ENCODE peak calls at places on chromosomes 5 and 9, in ten cellular contexts. One of them, this sample, is unnamed.

GRCh38 chr5:134411546-134412266 is at the start of gene CDKN2AIPNL:
- DNase-seq in A673: peak
- DNase-seq in stimulated activated CD4-positive, alpha-beta T cell treated with anti-CD3 and anti-CD28 coated beads, Interleukin-4, amount 100 ng/mL, for 4 hours: peak
- DNase-seq in OCI-LY7: peak
- DNase-seq in stimulated activated CD8-positive, alpha-beta memory T cell treated with anti-CD3 and anti-CD28 coated beads, Interleukin-2, amount 100 ng/mL, for 48 hours: peak
- DNase-seq in LoVo: peak
- DNase-seq in RWPE1: peak
- DNase-seq in RPMI7951: peak
- DNase-seq in naive thymus-derived CD8-positive, alpha-beta T cell: peak
- DNase-seq in right cardiac atrium: peak
- DNase-seq in this sample: peak

GRCh38 chr5:149452007-149452664 is 73.0 kb upstream of the IL17B start:
- DNase-seq in stimulated activated CD8-positive, alpha-beta memory T cell treated with anti-CD3 and anti-CD28 coated beads, Interleukin-2, amount 100 ng/mL, for 48 hours: no peak
- DNase-seq in naive thymus-derived CD8-positive, alpha-beta T cell: no peak
- DNase-seq in RPMI7951: peak
- DNase-seq in right cardiac atrium: peak
- DNase-seq in A673: no peak
- DNase-seq in RWPE1: no peak
- DNase-seq in OCI-LY7: peak
- DNase-seq in LoVo: peak
- DNase-seq in stimulated activated CD4-positive, alpha-beta T cell treated with anti-CD3 and anti-CD28 coated beads, Interleukin-4, amount 100 ng/mL, for 4 hours: no peak
- DNase-seq in this sample: no peak

GRCh38 chr5:111929892-111930291 is 172.9 kb upstream of the NREP start:
- DNase-seq in RWPE1: peak
- DNase-seq in A673: peak
- DNase-seq in naive thymus-derived CD8-positive, alpha-beta T cell: no peak
- DNase-seq in stimulated activated CD8-positive, alpha-beta memory T cell treated with anti-CD3 and anti-CD28 coated beads, Interleukin-2, amount 100 ng/mL, for 48 hours: no peak
- DNase-seq in OCI-LY7: no peak
- DNase-seq in right cardiac atrium: no peak
- DNase-seq in LoVo: no peak
- DNase-seq in stimulated activated CD4-positive, alpha-beta T cell treated with anti-CD3 and anti-CD28 coated beads, Interleukin-4, amount 100 ng/mL, for 4 hours: no peak
- DNase-seq in RPMI7951: peak
- DNase-seq in this sample: no peak

GRCh38 chr9:68999393-69000105 is 14.4 kb downstream of the PRKACG start:
- DNase-seq in LoVo: peak
- DNase-seq in RWPE1: peak
- DNase-seq in A673: peak
- DNase-seq in RPMI7951: peak
- DNase-seq in naive thymus-derived CD8-positive, alpha-beta T cell: peak
- DNase-seq in right cardiac atrium: peak
- DNase-seq in OCI-LY7: peak
- DNase-seq in stimulated activated CD4-positive, alpha-beta T cell treated with anti-CD3 and anti-CD28 coated beads, Interleukin-4, amount 100 ng/mL, for 4 hours: peak
- DNase-seq in stimulated activated CD8-positive, alpha-beta memory T cell treated with anti-CD3 and anti-CD28 coated beads, Interleukin-2, amount 100 ng/mL, for 48 hours: no peak
- DNase-seq in this sample: peak

GRCh38 chr9:96139592-96140251 is 162.3 kb downstream of the HSD17B3 start:
- DNase-seq in LoVo: no peak
- DNase-seq in RWPE1: peak
- DNase-seq in RPMI7951: peak
- DNase-seq in naive thymus-derived CD8-positive, alpha-beta T cell: no peak
- DNase-seq in stimulated activated CD4-positive, alpha-beta T cell treated with anti-CD3 and anti-CD28 coated beads, Interleukin-4, amount 100 ng/mL, for 4 hours: no peak
- DNase-seq in right cardiac atrium: peak
- DNase-seq in A673: peak
- DNase-seq in OCI-LY7: no peak
- DNase-seq in stimulated activated CD8-positive, alpha-beta memory T cell treated with anti-CD3 and anti-CD28 coated beads, Interleukin-2, amount 100 ng/mL, for 48 hours: no peak
- DNase-seq in this sample: no peak

GRCh38 chr9:94554439-94555331 is at the start of gene PCAT7:
- DNase-seq in LoVo: peak
- DNase-seq in stimulated activated CD8-positive, alpha-beta memory T cell treated with anti-CD3 and anti-CD28 coated beads, Interleukin-2, amount 100 ng/mL, for 48 hours: peak
- DNase-seq in A673: peak
- DNase-seq in right cardiac atrium: peak
- DNase-seq in naive thymus-derived CD8-positive, alpha-beta T cell: no peak
- DNase-seq in OCI-LY7: peak
- DNase-seq in RPMI7951: peak
- DNase-seq in RWPE1: peak
- DNase-seq in stimulated activated CD4-positive, alpha-beta T cell treated with anti-CD3 and anti-CD28 coated beads, Interleukin-4, amount 100 ng/mL, for 4 hours: peak
- DNase-seq in this sample: no peak

GRCh38 chr5:95858661-95859326 is 36.3 kb upstream of the GLRX start:
- DNase-seq in LoVo: peak
- DNase-seq in stimulated activated CD4-positive, alpha-beta T cell treated with anti-CD3 and anti-CD28 coated beads, Interleukin-4, amount 100 ng/mL, for 4 hours: peak
- DNase-seq in OCI-LY7: peak
- DNase-seq in stimulated activated CD8-positive, alpha-beta memory T cell treated with anti-CD3 and anti-CD28 coated beads, Interleukin-2, amount 100 ng/mL, for 48 hours: peak
- DNase-seq in A673: peak
- DNase-seq in RPMI7951: peak
- DNase-seq in RWPE1: peak
- DNase-seq in naive thymus-derived CD8-positive, alpha-beta T cell: peak
- DNase-seq in right cardiac atrium: peak
- DNase-seq in this sample: peak

GRCh38 chr5:78594946-78595921 is 53.3 kb downstream of the LHFPL2 start:
- DNase-seq in LoVo: peak
- DNase-seq in RWPE1: peak
- DNase-seq in right cardiac atrium: no peak
- DNase-seq in A673: no peak
- DNase-seq in naive thymus-derived CD8-positive, alpha-beta T cell: no peak
- DNase-seq in stimulated activated CD4-positive, alpha-beta T cell treated with anti-CD3 and anti-CD28 coated beads, Interleukin-4, amount 100 ng/mL, for 4 hours: no peak
- DNase-seq in stimulated activated CD8-positive, alpha-beta memory T cell treated with anti-CD3 and anti-CD28 coated beads, Interleukin-2, amount 100 ng/mL, for 48 hours: no peak
- DNase-seq in RPMI7951: peak
- DNase-seq in OCI-LY7: no peak
- DNase-seq in this sample: no peak

GRCh38 chr5:89606901-89607554 is 724.0 kb upstream of the MEF2C start:
- DNase-seq in LoVo: no peak
- DNase-seq in stimulated activated CD4-positive, alpha-beta T cell treated with anti-CD3 and anti-CD28 coated beads, Interleukin-4, amount 100 ng/mL, for 4 hours: no peak
- DNase-seq in right cardiac atrium: no peak
- DNase-seq in stimulated activated CD8-positive, alpha-beta memory T cell treated with anti-CD3 and anti-CD28 coated beads, Interleukin-2, amount 100 ng/mL, for 48 hours: no peak
- DNase-seq in RWPE1: no peak
- DNase-seq in RPMI7951: no peak
- DNase-seq in A673: no peak
- DNase-seq in OCI-LY7: no peak
- DNase-seq in naive thymus-derived CD8-positive, alpha-beta T cell: no peak
- DNase-seq in this sample: no peak

GRCh38 chr9:92661761-92662160 is 8.2 kb downstream of the IPPK start:
- DNase-seq in OCI-LY7: no peak
- DNase-seq in right cardiac atrium: no peak
- DNase-seq in RPMI7951: no peak
- DNase-seq in RWPE1: no peak
- DNase-seq in LoVo: no peak
- DNase-seq in stimulated activated CD4-positive, alpha-beta T cell treated with anti-CD3 and anti-CD28 coated beads, Interleukin-4, amount 100 ng/mL, for 4 hours: no peak
- DNase-seq in stimulated activated CD8-positive, alpha-beta memory T cell treated with anti-CD3 and anti-CD28 coated beads, Interleukin-2, amount 100 ng/mL, for 48 hours: no peak
- DNase-seq in A673: no peak
- DNase-seq in naive thymus-derived CD8-positive, alpha-beta T cell: no peak
- DNase-seq in this sample: no peak

GRCh38 chr9:23438299-23438907 is 387.6 kb downstream of the ELAVL2 start:
- DNase-seq in stimulated activated CD8-positive, alpha-beta memory T cell treated with anti-CD3 and anti-CD28 coated beads, Interleukin-2, amount 100 ng/mL, for 48 hours: no peak
- DNase-seq in naive thymus-derived CD8-positive, alpha-beta T cell: no peak
- DNase-seq in RWPE1: no peak
- DNase-seq in right cardiac atrium: no peak
- DNase-seq in stimulated activated CD4-positive, alpha-beta T cell treated with anti-CD3 and anti-CD28 coated beads, Interleukin-4, amount 100 ng/mL, for 4 hours: no peak
- DNase-seq in OCI-LY7: no peak
- DNase-seq in A673: no peak
- DNase-seq in LoVo: no peak
- DNase-seq in RPMI7951: no peak
- DNase-seq in this sample: no peak

GRCh38 chr5:13695076-13695712 is 249.3 kb downstream of the DNAH5 start:
- DNase-seq in LoVo: no peak
- DNase-seq in OCI-LY7: no peak
- DNase-seq in A673: no peak
- DNase-seq in RPMI7951: no peak
- DNase-seq in stimulated activated CD4-positive, alpha-beta T cell treated with anti-CD3 and anti-CD28 coated beads, Interleukin-4, amount 100 ng/mL, for 4 hours: no peak
- DNase-seq in right cardiac atrium: no peak
- DNase-seq in naive thymus-derived CD8-positive, alpha-beta T cell: no peak
- DNase-seq in RWPE1: no peak
- DNase-seq in stimulated activated CD8-positive, alpha-beta memory T cell treated with anti-CD3 and anti-CD28 coated beads, Interleukin-2, amount 100 ng/mL, for 48 hours: no peak
- DNase-seq in this sample: no peak

GRCh38 chr9:123074627-123075026 is 41.2 kb downstream of the GPR21 start:
- DNase-seq in right cardiac atrium: no peak
- DNase-seq in RWPE1: no peak
- DNase-seq in stimulated activated CD4-positive, alpha-beta T cell treated with anti-CD3 and anti-CD28 coated beads, Interleukin-4, amount 100 ng/mL, for 4 hours: no peak
- DNase-seq in A673: no peak
- DNase-seq in RPMI7951: no peak
- DNase-seq in naive thymus-derived CD8-positive, alpha-beta T cell: no peak
- DNase-seq in stimulated activated CD8-positive, alpha-beta memory T cell treated with anti-CD3 and anti-CD28 coated beads, Interleukin-2, amount 100 ng/mL, for 48 hours: no peak
- DNase-seq in LoVo: no peak
- DNase-seq in OCI-LY7: no peak
- DNase-seq in this sample: no peak

GRCh38 chr9:136657975-136658848 is 4.5 kb upstream of the EGFL7 start:
- DNase-seq in RPMI7951: no peak
- DNase-seq in RWPE1: no peak
- DNase-seq in OCI-LY7: no peak
- DNase-seq in stimulated activated CD8-positive, alpha-beta memory T cell treated with anti-CD3 and anti-CD28 coated beads, Interleukin-2, amount 100 ng/mL, for 48 hours: no peak
- DNase-seq in stimulated activated CD4-positive, alpha-beta T cell treated with anti-CD3 and anti-CD28 coated beads, Interleukin-4, amount 100 ng/mL, for 4 hours: no peak
- DNase-seq in LoVo: no peak
- DNase-seq in right cardiac atrium: peak
- DNase-seq in naive thymus-derived CD8-positive, alpha-beta T cell: no peak
- DNase-seq in A673: no peak
- DNase-seq in this sample: no peak

GRCh38 chr9:91771864-91772263 is 178.2 kb downstream of the ROR2 start:
- DNase-seq in stimulated activated CD8-positive, alpha-beta memory T cell treated with anti-CD3 and anti-CD28 coated beads, Interleukin-2, amount 100 ng/mL, for 48 hours: no peak
- DNase-seq in stimulated activated CD4-positive, alpha-beta T cell treated with anti-CD3 and anti-CD28 coated beads, Interleukin-4, amount 100 ng/mL, for 4 hours: no peak
- DNase-seq in RWPE1: no peak
- DNase-seq in right cardiac atrium: no peak
- DNase-seq in A673: no peak
- DNase-seq in RPMI7951: no peak
- DNase-seq in OCI-LY7: no peak
- DNase-seq in LoVo: no peak
- DNase-seq in naive thymus-derived CD8-positive, alpha-beta T cell: no peak
- DNase-seq in this sample: no peak

GRCh38 chr5:179806250-179807045 is at the start of gene MGAT4B:
- DNase-seq in LoVo: peak
- DNase-seq in RWPE1: peak
- DNase-seq in A673: peak
- DNase-seq in RPMI7951: peak
- DNase-seq in OCI-LY7: peak
- DNase-seq in naive thymus-derived CD8-positive, alpha-beta T cell: no peak
- DNase-seq in stimulated activated CD8-positive, alpha-beta memory T cell treated with anti-CD3 and anti-CD28 coated beads, Interleukin-2, amount 100 ng/mL, for 48 hours: peak
- DNase-seq in right cardiac atrium: peak
- DNase-seq in stimulated activated CD4-positive, alpha-beta T cell treated with anti-CD3 and anti-CD28 coated beads, Interleukin-4, amount 100 ng/mL, for 4 hours: peak
- DNase-seq in this sample: peak

GRCh38 chr9:32571969-32572899 is 725 bp downstream of the NDUFB6 start:
- DNase-seq in A673: peak
- DNase-seq in right cardiac atrium: peak
- DNase-seq in naive thymus-derived CD8-positive, alpha-beta T cell: peak
- DNase-seq in OCI-LY7: peak
- DNase-seq in stimulated activated CD8-positive, alpha-beta memory T cell treated with anti-CD3 and anti-CD28 coated beads, Interleukin-2, amount 100 ng/mL, for 48 hours: peak
- DNase-seq in LoVo: peak
- DNase-seq in RWPE1: peak
- DNase-seq in RPMI7951: peak
- DNase-seq in stimulated activated CD4-positive, alpha-beta T cell treated with anti-CD3 and anti-CD28 coated beads, Interleukin-4, amount 100 ng/mL, for 4 hours: peak
- DNase-seq in this sample: peak

GRCh38 chr5:93583799-93584530 is 943 bp downstream of the NR2F1 start:
- DNase-seq in naive thymus-derived CD8-positive, alpha-beta T cell: no peak
- DNase-seq in OCI-LY7: peak
- DNase-seq in A673: peak
- DNase-seq in right cardiac atrium: peak
- DNase-seq in RWPE1: peak
- DNase-seq in LoVo: peak
- DNase-seq in RPMI7951: peak
- DNase-seq in stimulated activated CD8-positive, alpha-beta memory T cell treated with anti-CD3 and anti-CD28 coated beads, Interleukin-2, amount 100 ng/mL, for 48 hours: no peak
- DNase-seq in stimulated activated CD4-positive, alpha-beta T cell treated with anti-CD3 and anti-CD28 coated beads, Interleukin-4, amount 100 ng/mL, for 4 hours: no peak
- DNase-seq in this sample: no peak

GRCh38 chr5:45029553-45029952 is 220.8 kb downstream of the MRPS30 start:
- DNase-seq in stimulated activated CD8-positive, alpha-beta memory T cell treated with anti-CD3 and anti-CD28 coated beads, Interleukin-2, amount 100 ng/mL, for 48 hours: no peak
- DNase-seq in stimulated activated CD4-positive, alpha-beta T cell treated with anti-CD3 and anti-CD28 coated beads, Interleukin-4, amount 100 ng/mL, for 4 hours: no peak
- DNase-seq in RWPE1: no peak
- DNase-seq in OCI-LY7: no peak
- DNase-seq in RPMI7951: no peak
- DNase-seq in A673: no peak
- DNase-seq in right cardiac atrium: no peak
- DNase-seq in naive thymus-derived CD8-positive, alpha-beta T cell: no peak
- DNase-seq in LoVo: no peak
- DNase-seq in this sample: no peak

GRCh38 chr5:139734517-139734916 is 61.1 kb upstream of the PSD2 start:
- DNase-seq in A673: no peak
- DNase-seq in OCI-LY7: no peak
- DNase-seq in RWPE1: no peak
- DNase-seq in naive thymus-derived CD8-positive, alpha-beta T cell: no peak
- DNase-seq in right cardiac atrium: no peak
- DNase-seq in stimulated activated CD4-positive, alpha-beta T cell treated with anti-CD3 and anti-CD28 coated beads, Interleukin-4, amount 100 ng/mL, for 4 hours: no peak
- DNase-seq in stimulated activated CD8-positive, alpha-beta memory T cell treated with anti-CD3 and anti-CD28 coated beads, Interleukin-2, amount 100 ng/mL, for 48 hours: no peak
- DNase-seq in LoVo: no peak
- DNase-seq in RPMI7951: no peak
- DNase-seq in this sample: no peak

GRCh38 chr5:159582756-159583523 is 252.7 kb upstream of the IL12B start:
- DNase-seq in LoVo: peak
- DNase-seq in OCI-LY7: no peak
- DNase-seq in RPMI7951: peak
- DNase-seq in RWPE1: peak
- DNase-seq in naive thymus-derived CD8-positive, alpha-beta T cell: no peak
- DNase-seq in stimulated activated CD4-positive, alpha-beta T cell treated with anti-CD3 and anti-CD28 coated beads, Interleukin-4, amount 100 ng/mL, for 4 hours: no peak
- DNase-seq in A673: no peak
- DNase-seq in right cardiac atrium: no peak
- DNase-seq in stimulated activated CD8-positive, alpha-beta memory T cell treated with anti-CD3 and anti-CD28 coated beads, Interleukin-2, amount 100 ng/mL, for 48 hours: no peak
- DNase-seq in this sample: no peak

GRCh38 chr5:26942481-26942880 is 95.9 kb downstream of the CDH9 start:
- DNase-seq in stimulated activated CD4-positive, alpha-beta T cell treated with anti-CD3 and anti-CD28 coated beads, Interleukin-4, amount 100 ng/mL, for 4 hours: no peak
- DNase-seq in RWPE1: peak
- DNase-seq in right cardiac atrium: no peak
- DNase-seq in naive thymus-derived CD8-positive, alpha-beta T cell: no peak
- DNase-seq in LoVo: no peak
- DNase-seq in RPMI7951: no peak
- DNase-seq in OCI-LY7: no peak
- DNase-seq in stimulated activated CD8-positive, alpha-beta memory T cell treated with anti-CD3 and anti-CD28 coated beads, Interleukin-2, amount 100 ng/mL, for 48 hours: no peak
- DNase-seq in A673: no peak
- DNase-seq in this sample: no peak

GRCh38 chr9:70411930-70412677 is 2.4 kb downstream of the KLF9 start:
- DNase-seq in naive thymus-derived CD8-positive, alpha-beta T cell: peak
- DNase-seq in RPMI7951: peak
- DNase-seq in OCI-LY7: no peak
- DNase-seq in stimulated activated CD4-positive, alpha-beta T cell treated with anti-CD3 and anti-CD28 coated beads, Interleukin-4, amount 100 ng/mL, for 4 hours: peak
- DNase-seq in stimulated activated CD8-positive, alpha-beta memory T cell treated with anti-CD3 and anti-CD28 coated beads, Interleukin-2, amount 100 ng/mL, for 48 hours: peak
- DNase-seq in LoVo: peak
- DNase-seq in A673: no peak
- DNase-seq in RWPE1: peak
- DNase-seq in right cardiac atrium: peak
- DNase-seq in this sample: peak

GRCh38 chr5:146137967-146138403 is 32.6 kb upstream of the PLAC8L1 start:
- DNase-seq in A673: no peak
- DNase-seq in LoVo: peak
- DNase-seq in stimulated activated CD4-positive, alpha-beta T cell treated with anti-CD3 and anti-CD28 coated beads, Interleukin-4, amount 100 ng/mL, for 4 hours: no peak
- DNase-seq in RWPE1: no peak
- DNase-seq in right cardiac atrium: no peak
- DNase-seq in stimulated activated CD8-positive, alpha-beta memory T cell treated with anti-CD3 and anti-CD28 coated beads, Interleukin-2, amount 100 ng/mL, for 48 hours: no peak
- DNase-seq in RPMI7951: no peak
- DNase-seq in naive thymus-derived CD8-positive, alpha-beta T cell: no peak
- DNase-seq in OCI-LY7: no peak
- DNase-seq in this sample: no peak

GRCh38 chr5:138339086-138339456 is 1.0 kb downstream of the FAM53C start:
- DNase-seq in RPMI7951: no peak
- DNase-seq in stimulated activated CD8-positive, alpha-beta memory T cell treated with anti-CD3 and anti-CD28 coated beads, Interleukin-2, amount 100 ng/mL, for 48 hours: no peak
- DNase-seq in right cardiac atrium: no peak
- DNase-seq in A673: no peak
- DNase-seq in RWPE1: no peak
- DNase-seq in stimulated activated CD4-positive, alpha-beta T cell treated with anti-CD3 and anti-CD28 coated beads, Interleukin-4, amount 100 ng/mL, for 4 hours: no peak
- DNase-seq in OCI-LY7: peak
- DNase-seq in LoVo: no peak
- DNase-seq in naive thymus-derived CD8-positive, alpha-beta T cell: no peak
- DNase-seq in this sample: no peak

GRCh38 chr5:38263983-38264382 is 5.6 kb downstream of the EGFLAM start:
- DNase-seq in naive thymus-derived CD8-positive, alpha-beta T cell: no peak
- DNase-seq in LoVo: no peak
- DNase-seq in stimulated activated CD4-positive, alpha-beta T cell treated with anti-CD3 and anti-CD28 coated beads, Interleukin-4, amount 100 ng/mL, for 4 hours: no peak
- DNase-seq in A673: no peak
- DNase-seq in right cardiac atrium: no peak
- DNase-seq in RWPE1: no peak
- DNase-seq in OCI-LY7: no peak
- DNase-seq in RPMI7951: no peak
- DNase-seq in stimulated activated CD8-positive, alpha-beta memory T cell treated with anti-CD3 and anti-CD28 coated beads, Interleukin-2, amount 100 ng/mL, for 48 hours: no peak
- DNase-seq in this sample: no peak

GRCh38 chr5:89932771-89933181 is 476.8 kb downstream of the CETN3 start:
- DNase-seq in A673: no peak
- DNase-seq in RPMI7951: peak
- DNase-seq in RWPE1: no peak
- DNase-seq in stimulated activated CD4-positive, alpha-beta T cell treated with anti-CD3 and anti-CD28 coated beads, Interleukin-4, amount 100 ng/mL, for 4 hours: no peak
- DNase-seq in right cardiac atrium: no peak
- DNase-seq in stimulated activated CD8-positive, alpha-beta memory T cell treated with anti-CD3 and anti-CD28 coated beads, Interleukin-2, amount 100 ng/mL, for 48 hours: no peak
- DNase-seq in LoVo: no peak
- DNase-seq in naive thymus-derived CD8-positive, alpha-beta T cell: no peak
- DNase-seq in OCI-LY7: no peak
- DNase-seq in this sample: no peak

GRCh38 chr9:31314241-31314640 is 1070.2 kb upstream of the ACO1 start:
- DNase-seq in stimulated activated CD8-positive, alpha-beta memory T cell treated with anti-CD3 and anti-CD28 coated beads, Interleukin-2, amount 100 ng/mL, for 48 hours: no peak
- DNase-seq in naive thymus-derived CD8-positive, alpha-beta T cell: no peak
- DNase-seq in RWPE1: no peak
- DNase-seq in stimulated activated CD4-positive, alpha-beta T cell treated with anti-CD3 and anti-CD28 coated beads, Interleukin-4, amount 100 ng/mL, for 4 hours: no peak
- DNase-seq in right cardiac atrium: no peak
- DNase-seq in RPMI7951: no peak
- DNase-seq in LoVo: no peak
- DNase-seq in OCI-LY7: no peak
- DNase-seq in A673: no peak
- DNase-seq in this sample: no peak